ENCODE peak calls at places on chromosome 16, in six cellular contexts. D, N, O, H, L and M are unnamed samples.

GRCh38 chr16:86015606-86016005 is 116.6 kb downstream of the IRF8 start:
- DNase-seq in D (no peak), O (peak), L (no peak), H (no peak), N (no peak), M (no peak)

GRCh38 chr16:14003119-14003570 is 68.0 kb upstream of the MRTFB start:
- DNase-seq in L (peak), D (peak), N (no peak), O (peak), H (no peak), M (peak)

GRCh38 chr16:5422643-5423496 is 325.3 kb upstream of the EEF2KMT start:
- DNase-seq in H (no peak), D (no peak), O (no peak), N (no peak), L (no peak), M (no peak)

GRCh38 chr16:53087101-53087500 is 32.3 kb downstream of the CHD9 start:
- DNase-seq in D (no peak), H (no peak), N (no peak), L (peak), O (no peak), M (no peak)

GRCh38 chr16:51839697-51840462 is 688.8 kb upstream of the SALL1 start:
- DNase-seq in H (no peak), L (no peak), O (no peak), N (no peak), D (peak), M (no peak)

GRCh38 chr16:63289834-63290460 is 1253.7 kb upstream of the CDH8 start:
- DNase-seq in N (peak), D (peak), O (peak), H (no peak), L (no peak), M (no peak)

GRCh38 chr16:22933173-22933572 is 119.2 kb downstream of the HS3ST2 start:
- DNase-seq in L (no peak), N (no peak), D (no peak), O (no peak), H (no peak), M (no peak)

GRCh38 chr16:35176449-35176848 is 1717.0 kb downstream of the TP53TG3F start:
- DNase-seq in L (no peak), N (no peak), H (no peak), D (no peak), O (no peak), M (no peak)

GRCh38 chr16:26665166-26665939 is 401.4 kb upstream of the C16orf82 start:
- DNase-seq in H (no peak), L (no peak), D (no peak), O (no peak), N (no peak), M (peak)

GRCh38 chr16:77767826-77768225 is 20.5 kb upstream of the VAT1L start:
- DNase-seq in D (no peak), L (no peak), H (no peak), O (no peak), N (no peak), M (no peak)

GRCh38 chr16:7013990-7014389 is 318.7 kb upstream of the RBFOX1 start:
- DNase-seq in N (no peak), D (peak), O (no peak), H (no peak), L (no peak), M (no peak)

GRCh38 chr16:11474617-11475291 is 112.0 kb downstream of the LITAF start:
- DNase-seq in N (peak), H (no peak), D (no peak), L (no peak), O (no peak), M (no peak)

GRCh38 chr16:15650698-15651161 is 685 bp downstream of the NDE1 start:
- DNase-seq in H (peak), O (peak), L (no peak), N (no peak), D (peak), M (no peak)

GRCh38 chr16:85123891-85124635 is 11.8 kb upstream of the CIBAR2 start:
- DNase-seq in N (no peak), O (peak), H (no peak), L (peak), D (peak), M (no peak)

GRCh38 chr16:306911-307370 is 24.0 kb downstream of the PDIA2 start:
- DNase-seq in O (peak), L (no peak), N (no peak), D (no peak), H (no peak), M (no peak)

GRCh38 chr16:4190934-4191333 is 50.9 kb downstream of the SRL start:
- DNase-seq in O (no peak), H (no peak), L (no peak), D (no peak), N (no peak), M (no peak)

GRCh38 chr16:4193920-4194319 is 48.0 kb downstream of the SRL start:
- DNase-seq in N (no peak), L (no peak), H (no peak), O (no peak), D (no peak), M (no peak)

GRCh38 chr16:4190086-4190485 is 51.8 kb downstream of the SRL start:
- DNase-seq in L (no peak), D (no peak), O (no peak), N (no peak), H (no peak), M (no peak)

GRCh38 chr16:4192206-4192605 is 49.7 kb downstream of the SRL start:
- DNase-seq in H (no peak), D (no peak), L (no peak), O (no peak), N (no peak), M (no peak)

DNA sequence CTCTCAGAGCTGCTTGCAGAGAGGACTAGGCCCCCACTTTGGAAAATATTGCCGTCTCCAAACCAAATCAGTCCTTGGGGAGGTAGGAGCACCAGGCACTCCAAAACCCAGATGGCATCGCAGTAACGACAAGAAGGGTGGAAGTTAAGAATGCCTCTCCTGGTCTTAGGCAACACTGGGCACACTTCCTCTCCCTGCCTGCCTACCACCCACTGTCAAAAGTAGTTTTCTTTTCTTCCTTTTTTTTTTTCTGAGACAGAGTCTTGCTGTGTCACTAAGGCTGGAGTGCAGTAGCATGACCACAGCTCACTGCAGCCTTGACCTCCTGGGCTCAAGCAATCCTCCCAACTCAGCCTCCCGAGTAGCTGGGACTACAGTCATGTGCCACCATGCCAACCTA is 47.2 kb downstream of the SRL start:
- DNase-seq in D (no peak), N (no peak), L (no peak), H (no peak), O (no peak), M (no peak)
- TF ChIP-seq CTCF in D (no peak), N (no peak), L (no peak), H (no peak), O (no peak), M (no peak)

DNA sequence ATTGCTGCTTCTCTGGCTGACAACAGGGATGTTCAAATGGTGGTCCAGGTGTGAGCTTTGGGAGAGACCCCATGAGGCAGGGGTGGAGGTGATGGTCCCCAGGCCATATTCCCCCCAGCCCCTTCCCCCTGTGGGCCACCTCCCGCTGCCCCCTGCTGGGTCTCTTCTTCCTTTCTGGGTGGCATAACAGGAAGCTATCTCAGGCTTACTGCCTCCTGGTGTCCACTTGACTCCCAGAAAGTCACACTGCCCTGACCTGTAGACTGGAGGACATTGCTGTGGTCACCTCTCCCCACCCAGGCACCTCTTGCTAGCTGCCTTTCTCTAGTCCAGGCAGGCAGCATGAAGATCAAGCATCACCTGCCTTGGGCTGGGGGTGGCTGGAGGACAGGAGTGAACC is 46.4 kb upstream of the PLCG2 start:
- DNase-seq in N (no peak), O (no peak), H (no peak), D (no peak), L (no peak), M (no peak)
- TF ChIP-seq CTCF in N (no peak), O (no peak), H (no peak), D (peak), L (no peak), M (no peak)

GRCh38 chr16:70254095-70254964 is 2.6 kb upstream of the EXOSC6 start:
- DNase-seq in H (no peak), L (no peak), N (no peak), D (peak), O (no peak), M (peak)

GRCh38 chr16:70250748-70251650 is 741 bp downstream of the EXOSC6 start:
- DNase-seq in L (no peak), D (peak), O (no peak), N (peak), H (no peak), M (no peak)

GRCh38 chr16:70251651-70252354 is at the start of gene EXOSC6:
- DNase-seq in D (peak), O (peak), H (peak), N (peak), L (peak), M (peak)

GRCh38 chr16:70253291-70254094 is 1.8 kb upstream of the EXOSC6 start:
- DNase-seq in D (peak), N (no peak), O (no peak), L (no peak), H (peak), M (peak)

GRCh38 chr16:70252355-70252988 is 732 bp upstream of the EXOSC6 start:
- DNase-seq in L (no peak), H (no peak), O (no peak), N (no peak), D (peak), M (peak)
- TF ChIP-seq CTCF in L (no peak), H (no peak), O (no peak), N (no peak), D (peak), M (peak)

GRCh38 chr16:50267151-50267631 is 840 bp downstream of the ADCY7 start:
- DNase-seq in N (no peak), O (no peak), L (no peak), H (no peak), D (no peak), M (no peak)
- TF ChIP-seq CTCF in N (no peak), O (no peak), L (no peak), H (no peak), D (no peak), M (no peak)